ENCODE peak calls at places on chromosomes 4 and X, in four cellular contexts. Y is breast epithelium, E is psoas muscle, X is cardiac muscle cell. A is an unnamed sample.

GRCh38 chr4:52959545-52959944 is 97.4 kb downstream of the RASL11B start:
- DNase-seq in Y (no peak), E (no peak), X (peak; percentile 34), A (no peak)

GRCh38 chrX:40099046-40099968 is 1.5 kb upstream of the BCOR start:
- DNase-seq in Y (no peak), E (peak; percentile 46), X (no peak), A (no peak)

GRCh38 chr4:107586321-107586720 is 133.7 kb downstream of the PAPSS1 start:
- DNase-seq in Y (no peak), E (no peak), X (peak; percentile 45), A (no peak)

GRCh38 chrX:11619426-11619825 is 46.3 kb downstream of the ARHGAP6 start:
- DNase-seq in Y (no peak), E (no peak), X (peak; percentile 34), A (no peak)

GRCh38 chr4:22334155-22334554 is 181.7 kb downstream of the ADGRA3 start:
- DNase-seq in Y (no peak), E (no peak), X (no peak), A (no peak)

GRCh38 chr4:78267790-78268189 is 210.7 kb downstream of the FRAS1 start:
- DNase-seq in Y (no peak), E (no peak), X (no peak), A (no peak)

GRCh38 chrX:13658602-13659001 is 5.7 kb downstream of the TCEANC start:
- DNase-seq in Y (no peak), E (no peak), X (peak; percentile 68), A (no peak)

GRCh38 chr4:26780524-26780923 is 80.1 kb upstream of the STIM2 start:
- DNase-seq in Y (no peak), E (no peak), X (peak; percentile 35), A (no peak)

GRCh38 chrX:69021095-69021494 is 144.2 kb downstream of the PJA1 start:
- DNase-seq in Y (no peak), E (no peak), X (no peak), A (no peak)

GRCh38 chrX:15849555-15849954 is 5.1 kb downstream of the AP1S2 start:
- DNase-seq in Y (no peak), E (no peak), X (peak; percentile 17), A (no peak)
- TF ChIP-seq CTCF in Y (no peak), E (peak; percentile 33), X (peak; percentile 34), A (no peak)

DNA sequence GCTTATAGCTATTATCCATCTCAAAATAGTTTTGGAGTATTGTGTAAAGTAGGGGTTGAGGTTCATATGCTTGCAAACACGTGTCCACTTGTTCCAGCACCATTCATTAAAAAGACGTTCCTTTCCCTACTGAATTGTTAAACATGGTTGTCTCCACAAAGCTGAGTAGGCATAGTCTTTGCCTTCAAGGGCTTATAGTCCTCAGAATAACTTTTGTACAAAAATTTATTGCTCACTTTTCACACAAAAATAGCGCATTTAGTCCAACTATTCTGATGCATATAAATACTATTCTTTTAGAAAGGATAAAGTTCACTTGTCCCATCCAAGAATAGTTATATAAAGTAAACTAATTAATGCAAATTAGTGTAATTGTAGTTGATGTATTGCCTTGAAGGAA is 14.0 kb downstream of the LRIT3 start:
- DNase-seq in Y (no peak), E (no peak), X (no peak), A (no peak)
- TF ChIP-seq CTCF in Y (no peak), E (no peak), X (no peak), A (no peak)

GRCh38 chr4:15682340-15682725 is 706 bp downstream of the FAM200B start:
- DNase-seq in Y (no peak), E (no peak), X (peak; percentile 42), A (no peak)

GRCh38 chr4:15682790-15683495 is 1.3 kb downstream of the FAM200B start:
- DNase-seq in Y (no peak), E (no peak), X (peak; percentile 29), A (no peak)

GRCh38 chr4:15681067-15681371 is 608 bp upstream of the FAM200B start:
- DNase-seq in Y (no peak), E (no peak), X (no peak), A (no peak)

GRCh38 chr4:15684498-15684897 is 2.9 kb downstream of the FAM200B start:
- DNase-seq in Y (no peak), E (no peak), X (no peak), A (no peak)

DNA sequence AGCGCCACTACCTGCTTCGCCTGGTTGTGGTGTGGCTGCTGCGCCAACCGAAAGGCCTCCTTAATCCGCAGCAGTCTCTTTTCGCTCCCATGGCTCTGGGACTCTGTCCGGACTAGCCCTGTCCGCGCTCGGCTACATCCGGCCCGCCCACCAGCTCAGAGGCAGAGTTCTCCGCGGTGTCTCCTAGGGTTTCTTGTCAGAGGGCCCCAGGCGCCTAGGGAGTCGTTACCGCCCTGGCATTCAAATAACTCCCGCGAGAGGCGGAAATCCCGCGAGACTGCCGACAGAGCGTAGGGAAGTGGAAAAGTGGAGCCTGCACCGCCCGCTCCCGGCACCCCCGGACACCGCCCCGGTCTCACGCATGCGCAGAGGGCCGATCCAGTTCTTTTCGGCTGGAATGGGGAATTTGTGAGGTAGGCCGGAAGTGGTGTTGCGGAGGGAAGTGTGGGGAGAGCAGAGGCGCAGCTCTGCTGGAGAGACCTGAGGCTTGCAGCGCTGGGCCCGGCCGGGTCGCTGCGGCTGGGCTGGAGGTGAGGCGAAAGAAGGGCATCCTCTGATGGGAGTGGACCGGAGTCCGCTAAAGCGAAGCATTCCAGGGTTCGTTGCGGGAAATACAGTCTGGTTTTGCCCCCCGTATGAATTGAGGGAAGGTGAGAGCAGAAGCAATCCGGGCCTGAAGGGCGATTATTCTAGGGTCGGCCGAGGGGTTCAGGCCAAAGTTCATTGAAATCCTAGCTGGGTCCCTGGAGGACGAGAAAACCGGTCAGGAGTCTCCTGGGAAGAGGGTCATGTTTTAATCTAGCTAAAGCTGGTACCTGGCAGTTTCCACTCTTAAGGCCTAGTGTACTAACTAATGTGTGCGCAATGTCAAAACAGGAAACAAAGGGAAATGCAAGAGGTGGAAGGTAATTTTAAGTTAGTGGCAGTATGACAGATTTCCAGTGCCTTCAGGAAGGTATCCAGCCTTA is at the start of gene FAM200B:
- DNase-seq in Y (peak; percentile 95), E (peak; percentile 99), X (peak; percentile 99), A (peak; percentile 100)
- TF ChIP-seq CTCF in Y (peak; percentile 30), E (no peak), X (peak; percentile 31), A (no peak)

DNA sequence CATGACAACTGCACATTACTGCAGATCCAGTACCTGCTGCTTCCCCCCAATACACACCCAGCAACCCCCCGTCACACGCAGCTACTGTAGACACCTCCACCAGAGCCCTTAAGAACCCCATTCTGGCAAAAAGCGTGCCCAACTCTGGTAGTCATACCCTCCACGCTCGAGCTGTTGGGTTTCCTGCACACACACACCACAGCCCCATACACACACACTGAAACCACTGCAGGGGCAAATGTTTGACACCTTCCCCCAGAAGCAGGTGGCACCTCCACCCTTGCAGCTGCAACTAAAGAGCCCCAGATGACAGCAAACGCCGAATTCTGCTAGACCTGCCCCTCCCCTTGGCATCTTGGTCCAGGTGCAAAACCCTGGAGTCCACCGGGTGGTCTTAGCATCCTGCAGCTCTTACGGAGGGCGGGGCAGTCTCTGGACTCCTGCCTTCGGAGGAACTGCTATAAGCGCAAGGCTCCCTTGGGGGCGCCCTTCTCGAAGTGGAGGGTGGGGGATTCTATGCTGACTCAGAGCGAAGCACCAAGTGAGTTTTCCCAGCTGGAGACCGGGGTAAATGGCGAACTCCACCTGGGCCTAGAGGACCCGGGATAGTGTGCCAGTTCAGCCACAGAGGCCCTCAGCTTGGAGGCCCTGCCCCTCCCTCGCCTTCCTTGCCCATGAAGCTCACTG is 1.5 kb downstream of the FRMPD3 start:
- DNase-seq in Y (no peak), E (no peak), X (no peak), A (no peak)
- TF ChIP-seq CTCF in Y (no peak), E (no peak), X (peak; percentile 15), A (no peak)